ENCODE peak calls at places on chromosomes 13 and 19, in six cellular contexts. H is neuronal stem cell, X is tibial artery, I is pancreas, P is ovary, G is AG04450. W is an unnamed sample.

GRCh38 chr19:18898081-18898532 is 2.1 kb upstream of the CERS1 start:
- DNase-seq in H (no peak), X (no peak), I (no peak), P (no peak), G (no peak), W (peak; percentile 74)

GRCh38 chr13:105346141-105346766 is 1189.2 kb downstream of the EFNB2 start:
- DNase-seq in H (no peak), X (no peak), I (no peak), P (no peak), G (peak; percentile 52), W (peak; percentile 35)

GRCh38 chr19:29878973-29879654 is 62.9 kb upstream of the URI1 start:
- DNase-seq in H (no peak), X (peak; percentile 74), I (no peak), P (no peak), G (no peak), W (peak; percentile 96)

GRCh38 chr13:109547942-109548860 is 238.2 kb downstream of the IRS2 start:
- DNase-seq in H (no peak), X (no peak), I (no peak), P (no peak), G (no peak), W (no peak)

GRCh38 chr13:94613051-94613450 is 11.4 kb downstream of the GPR180 start:
- DNase-seq in H (no peak), X (no peak), I (no peak), P (no peak), G (no peak), W (no peak)

GRCh38 chr19:38831142-38831605 is 420 bp downstream of the ECH1 start:
- DNase-seq in H (no peak), X (peak; percentile 46), I (peak; percentile 81), P (peak; percentile 61), G (peak; percentile 82), W (peak; percentile 87)

GRCh38 chr13:34817246-34817645 is 124.8 kb upstream of the NBEA start:
- DNase-seq in H (no peak), X (no peak), I (no peak), P (no peak), G (no peak), W (no peak)

GRCh38 chr19:19642506-19643157 is 825 bp downstream of the GMIP start:
- DNase-seq in H (no peak), X (no peak), I (no peak), P (no peak), G (no peak), W (no peak)

GRCh38 chr19:33767898-33768413 is 28.7 kb upstream of the KCTD15 start:
- DNase-seq in H (peak; percentile 81), X (no peak), I (no peak), P (no peak), G (no peak), W (peak; percentile 23)

GRCh38 chr13:40758811-40759210 is 12.2 kb downstream of the MRPS31 start:
- DNase-seq in H (no peak), X (no peak), I (no peak), P (no peak), G (no peak), W (no peak)

GRCh38 chr19:3533563-3534216 is 5.3 kb upstream of the TEKTIP1 start:
- DNase-seq in H (no peak), X (no peak), I (no peak), P (peak; percentile 71), G (no peak), W (no peak)

GRCh38 chr13:52345631-52346251 is 60.2 kb downstream of the THSD1 start:
- DNase-seq in H (no peak), X (no peak), I (no peak), P (no peak), G (no peak), W (no peak)

GRCh38 chr13:41995946-41996345 is 35.0 kb upstream of the VWA8 start:
- DNase-seq in H (no peak), X (no peak), I (no peak), P (no peak), G (no peak), W (no peak)

GRCh38 chr19:41957838-41958366 is 1.2 kb downstream of the RABAC1 start:
- DNase-seq in H (peak; percentile 71), X (peak; percentile 44), I (peak; percentile 86), P (peak; percentile 65), G (peak; percentile 46), W (peak; percentile 69)

GRCh38 chr19:18202759-18203407 is 959 bp downstream of the RAB3A start:
- DNase-seq in H (no peak), X (no peak), I (peak; percentile 45), P (peak; percentile 81), G (no peak), W (no peak)

GRCh38 chr13:111279253-111279652 is 41.2 kb upstream of the TEX29 start:
- DNase-seq in H (no peak), X (no peak), I (no peak), P (no peak), G (no peak), W (no peak)

GRCh38 chr13:86051134-86052103 is 252.2 kb upstream of the SLITRK6 start:
- DNase-seq in H (no peak), X (no peak), I (no peak), P (no peak), G (no peak), W (peak; percentile 5)

GRCh38 chr13:41352935-41353801 is 42.1 kb downstream of the NAA16 start:
- DNase-seq in H (peak; percentile 38), X (no peak), I (peak; percentile 32), P (no peak), G (peak; percentile 13), W (peak; percentile 5)

GRCh38 chr19:52527954-52528326 is 472 bp downstream of the ZNF808 start:
- DNase-seq in H (no peak), X (no peak), I (peak; percentile 26), P (peak; percentile 47), G (no peak), W (peak; percentile 18)

GRCh38 chr19:2969104-2969504 is 8.3 kb upstream of the TLE6 start:
- DNase-seq in H (no peak), X (no peak), I (peak; percentile 86), P (no peak), G (no peak), W (no peak)

GRCh38 chr13:36764957-36765356 is 54.1 kb upstream of the RFXAP start:
- DNase-seq in H (no peak), X (no peak), I (no peak), P (no peak), G (no peak), W (no peak)

GRCh38 chr19:55096061-55096701 is 20.5 kb downstream of the EPS8L1 start:
- DNase-seq in H (no peak), X (no peak), I (no peak), P (no peak), G (no peak), W (no peak)

GRCh38 chr19:49514151-49514550 is 1.7 kb downstream of the FCGRT start:
- DNase-seq in H (no peak), X (no peak), I (no peak), P (peak; percentile 33), G (no peak), W (no peak)

GRCh38 chr19:30326076-30326710 is 46.0 kb upstream of the ZNF536 start:
- DNase-seq in H (no peak), X (no peak), I (no peak), P (no peak), G (no peak), W (no peak)

GRCh38 chr13:78709028-78709427 is 50.1 kb upstream of the OBI1 start:
- DNase-seq in H (no peak), X (no peak), I (no peak), P (no peak), G (no peak), W (no peak)

GRCh38 chr13:27921421-27921960 is 1.7 kb downstream of the PDX1 start:
- DNase-seq in H (peak; percentile 11), X (no peak), I (no peak), P (no peak), G (no peak), W (no peak)

GRCh38 chr13:78176880-78177279 is 258.2 kb upstream of the EDNRB start:
- DNase-seq in H (no peak), X (no peak), I (no peak), P (no peak), G (no peak), W (no peak)

GRCh38 chr19:35641515-35642151 is at the start of gene ETV2:
- DNase-seq in H (no peak), X (no peak), I (no peak), P (peak; percentile 61), G (no peak), W (no peak)

GRCh38 chr19:37492213-37492612 is 14.5 kb upstream of the ZNF793 start:
- DNase-seq in H (no peak), X (no peak), I (no peak), P (no peak), G (no peak), W (no peak)
- H3K9me3 ChIP-seq in H (peaks cover 36% of the 10 kb centered on the region), X (peaks cover 49% of the 10 kb centered on the region), I (peaks cover 5% of the 10 kb centered on the region), P (peaks cover 14% of the 10 kb centered on the region), G (peaks cover 32% of the 10 kb centered on the region), W (peaks cover 8% of the 10 kb centered on the region)

DNA sequence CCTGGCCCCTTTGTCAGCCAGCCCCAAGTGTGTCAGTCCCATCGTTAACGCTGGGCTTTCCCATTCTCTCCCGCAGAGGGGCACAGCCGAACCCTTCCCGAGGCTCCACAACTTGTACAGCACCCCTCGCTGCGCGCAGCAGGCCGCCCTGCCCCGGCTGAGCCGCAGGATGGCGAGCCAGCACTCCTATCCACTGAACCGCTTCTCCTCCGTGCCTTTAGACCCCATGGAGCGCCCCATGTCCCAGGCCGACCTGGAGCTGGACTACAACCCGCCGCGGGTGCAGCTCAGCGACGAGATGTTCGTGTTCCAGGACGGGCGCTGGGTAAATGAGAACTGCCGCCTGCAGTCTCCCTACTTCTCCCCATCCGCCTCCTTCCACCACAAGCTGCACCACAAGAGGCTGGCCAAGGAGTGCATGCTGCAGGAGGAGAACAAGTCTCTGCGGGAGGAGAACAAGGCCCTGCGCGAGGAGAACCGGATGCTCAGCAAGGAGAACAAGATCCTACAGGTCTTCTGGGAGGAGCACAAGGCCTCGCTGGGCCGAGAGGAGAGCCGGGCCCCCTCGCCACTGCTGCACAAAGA is 11.1 kb downstream of the CBY2 start:
- DNase-seq in H (no peak), X (no peak), I (no peak), P (no peak), G (no peak), W (no peak)
- H3K4me3 ChIP-seq in H (peak overlapping the region; percentile 25), X (no peak overlapping the region), I (no peak overlapping the region), P (no peak overlapping the region), G (no peak overlapping the region), W (no peak overlapping the region)

DNA sequence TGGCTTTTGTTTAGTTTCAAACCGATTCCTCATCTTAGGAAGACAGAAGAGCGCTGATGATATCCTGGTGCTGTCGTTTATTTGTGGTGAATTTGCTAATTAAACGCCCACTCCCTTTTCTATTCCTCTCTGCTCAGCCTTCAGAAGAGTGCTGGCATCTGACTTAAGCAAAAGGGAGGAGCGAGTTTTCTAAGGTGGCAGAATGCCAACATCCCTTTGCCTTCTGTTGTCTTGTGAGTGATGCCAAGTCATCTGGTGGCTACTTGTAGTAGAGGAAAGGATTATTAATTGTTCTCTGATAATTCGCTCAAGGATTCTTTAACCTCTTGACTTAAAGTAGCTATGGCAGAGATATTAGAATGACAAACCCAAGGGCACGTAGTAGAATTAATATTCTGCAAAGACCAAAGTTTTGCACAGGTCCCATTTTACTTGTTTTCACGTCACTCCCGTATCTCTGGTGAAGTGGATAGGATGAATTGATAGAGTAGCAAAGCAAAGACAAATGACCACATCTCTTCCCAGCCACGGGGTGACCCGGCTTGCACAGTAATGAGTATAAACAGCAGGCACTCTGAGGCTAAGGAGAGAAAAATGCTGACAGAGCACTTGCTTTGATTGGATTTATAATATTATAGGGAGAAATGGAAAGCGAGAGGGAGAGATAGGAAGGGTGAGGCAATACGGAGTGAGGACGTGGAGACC is 68.2 kb downstream of the ERCC5 start:
- DNase-seq in H (no peak), X (no peak), I (no peak), P (no peak), G (no peak), W (no peak)
- H3K9me3 ChIP-seq in H (no peaks in the 10 kb centered on the region), X (no peaks in the 10 kb centered on the region), I (no peaks in the 10 kb centered on the region), P (no peaks in the 10 kb centered on the region), G (no peaks in the 10 kb centered on the region), W (no peaks in the 10 kb centered on the region)

GRCh38 chr19:46239193-46239767 is 9.7 kb downstream of the IGFL1 start:
- DNase-seq in H (no peak), X (no peak), I (no peak), P (no peak), G (no peak), W (no peak)
- H3K4me3 ChIP-seq in H (no peak overlapping the region), X (no peak overlapping the region), I (no peak overlapping the region), P (no peak overlapping the region), G (no peak overlapping the region), W (no peak overlapping the region)